ENCODE peak calls at places on chromosomes 4 and X, in five cellular contexts. One of them, this sample, is unnamed.

GRCh38 chrX:148567229-148567628 is 66.8 kb downstream of the AFF2 start:
- DNase-seq in mesenchymal stem cell: peak; percentile 33
- DNase-seq in central memory CD4-positive, alpha-beta T cell: no peak
- DNase-seq in effector CD4-positive, alpha-beta T cell: no peak
- DNase-seq in NCI-H69: no peak
- DNase-seq in this sample: no peak

GRCh38 chrX:66110112-66110511 is 53.9 kb upstream of the HEPH start:
- DNase-seq in central memory CD4-positive, alpha-beta T cell: peak; percentile 1
- DNase-seq in mesenchymal stem cell: peak; percentile 4
- DNase-seq in effector CD4-positive, alpha-beta T cell: no peak
- DNase-seq in NCI-H69: no peak
- DNase-seq in this sample: no peak

GRCh38 chr4:102627831-102628523 is 126.8 kb downstream of the NFKB1 start:
- DNase-seq in NCI-H69: peak; percentile 14
- DNase-seq in mesenchymal stem cell: peak; percentile 35
- DNase-seq in central memory CD4-positive, alpha-beta T cell: no peak
- DNase-seq in effector CD4-positive, alpha-beta T cell: no peak
- DNase-seq in this sample: no peak

GRCh38 chr4:109723110-109723509 is 6.8 kb downstream of the PLA2G12A start:
- DNase-seq in central memory CD4-positive, alpha-beta T cell: no peak
- DNase-seq in effector CD4-positive, alpha-beta T cell: no peak
- DNase-seq in NCI-H69: no peak
- DNase-seq in mesenchymal stem cell: no peak
- DNase-seq in this sample: no peak

GRCh38 chr4:55543858-55544257 is 2.9 kb downstream of the CLOCK start:
- DNase-seq in NCI-H69: peak; percentile 7
- DNase-seq in central memory CD4-positive, alpha-beta T cell: no peak
- DNase-seq in effector CD4-positive, alpha-beta T cell: no peak
- DNase-seq in mesenchymal stem cell: peak; percentile 23
- DNase-seq in this sample: no peak

GRCh38 chr4:1298461-1298860 is 8.8 kb downstream of the MAEA start:
- DNase-seq in central memory CD4-positive, alpha-beta T cell: no peak
- DNase-seq in mesenchymal stem cell: no peak
- DNase-seq in NCI-H69: no peak
- DNase-seq in effector CD4-positive, alpha-beta T cell: no peak
- DNase-seq in this sample: peak; percentile 22

GRCh38 chrX:39728025-39728424 is 369.7 kb downstream of the BCOR start:
- DNase-seq in mesenchymal stem cell: no peak
- DNase-seq in central memory CD4-positive, alpha-beta T cell: no peak
- DNase-seq in effector CD4-positive, alpha-beta T cell: no peak
- DNase-seq in NCI-H69: peak; percentile 28
- DNase-seq in this sample: no peak

GRCh38 chrX:12614266-12614665 is 176.9 kb upstream of the PRPS2 start:
- DNase-seq in effector CD4-positive, alpha-beta T cell: no peak
- DNase-seq in NCI-H69: no peak
- DNase-seq in mesenchymal stem cell: no peak
- DNase-seq in central memory CD4-positive, alpha-beta T cell: no peak
- DNase-seq in this sample: no peak

GRCh38 chr4:128668566-128668965 is 140.9 kb upstream of the JADE1 start:
- DNase-seq in NCI-H69: no peak
- DNase-seq in effector CD4-positive, alpha-beta T cell: no peak
- DNase-seq in mesenchymal stem cell: no peak
- DNase-seq in central memory CD4-positive, alpha-beta T cell: no peak
- DNase-seq in this sample: no peak

GRCh38 chrX:150482537-150483217 is 85.7 kb upstream of the MTM1 start:
- DNase-seq in mesenchymal stem cell: peak; percentile 85
- DNase-seq in central memory CD4-positive, alpha-beta T cell: no peak
- DNase-seq in NCI-H69: no peak
- DNase-seq in effector CD4-positive, alpha-beta T cell: no peak
- DNase-seq in this sample: no peak

GRCh38 chr4:8025668-8026067 is 86.0 kb upstream of the AFAP1 start:
- DNase-seq in NCI-H69: no peak
- DNase-seq in effector CD4-positive, alpha-beta T cell: no peak
- DNase-seq in mesenchymal stem cell: no peak
- DNase-seq in central memory CD4-positive, alpha-beta T cell: no peak
- DNase-seq in this sample: no peak

GRCh38 chrX:103211012-103211715 is 3.7 kb upstream of the BEX4 start:
- DNase-seq in mesenchymal stem cell: peak; percentile 61
- DNase-seq in NCI-H69: peak; percentile 43
- DNase-seq in effector CD4-positive, alpha-beta T cell: peak; percentile 44
- DNase-seq in central memory CD4-positive, alpha-beta T cell: peak; percentile 42
- DNase-seq in this sample: no peak

GRCh38 chr4:78528327-78528726 is 23.2 kb upstream of the ANXA3 start:
- DNase-seq in effector CD4-positive, alpha-beta T cell: no peak
- DNase-seq in mesenchymal stem cell: peak; percentile 24
- DNase-seq in NCI-H69: no peak
- DNase-seq in central memory CD4-positive, alpha-beta T cell: no peak
- DNase-seq in this sample: no peak

GRCh38 chr4:182145360-182145905 is 97.8 kb upstream of the TENM3 start:
- DNase-seq in effector CD4-positive, alpha-beta T cell: no peak
- DNase-seq in NCI-H69: peak; percentile 70
- DNase-seq in central memory CD4-positive, alpha-beta T cell: no peak
- DNase-seq in mesenchymal stem cell: no peak
- DNase-seq in this sample: no peak

GRCh38 chr4:41647368-41647767 is 101.2 kb downstream of the PHOX2B start:
- DNase-seq in mesenchymal stem cell: no peak
- DNase-seq in central memory CD4-positive, alpha-beta T cell: no peak
- DNase-seq in effector CD4-positive, alpha-beta T cell: no peak
- DNase-seq in NCI-H69: no peak
- DNase-seq in this sample: no peak

GRCh38 chr4:184389978-184390518 is 84.3 kb downstream of the IRF2 start:
- DNase-seq in central memory CD4-positive, alpha-beta T cell: no peak
- DNase-seq in NCI-H69: no peak
- DNase-seq in mesenchymal stem cell: no peak
- DNase-seq in effector CD4-positive, alpha-beta T cell: no peak
- DNase-seq in this sample: no peak

GRCh38 chrX:64977051-64977450 is 801 bp upstream of the ZC4H2 start:
- DNase-seq in NCI-H69: no peak
- DNase-seq in mesenchymal stem cell: no peak
- DNase-seq in effector CD4-positive, alpha-beta T cell: no peak
- DNase-seq in central memory CD4-positive, alpha-beta T cell: no peak
- DNase-seq in this sample: no peak

GRCh38 chr4:158722291-158722916 is 792 bp downstream of the PPID start:
- DNase-seq in central memory CD4-positive, alpha-beta T cell: no peak
- DNase-seq in NCI-H69: peak; percentile 49
- DNase-seq in effector CD4-positive, alpha-beta T cell: no peak
- DNase-seq in mesenchymal stem cell: peak; percentile 55
- DNase-seq in this sample: no peak